ENCODE peak calls at places on chromosome 1, in six cellular contexts. K is IMR-90, T is A549, E is K562, C is HepG2, B is GM12878. Z is an unnamed sample.
A peak's percentile ranks its signal among the peaks of the same experiment; 100 is the strongest.

GRCh38 chr1:194466706-194467105 is 1280.3 kb upstream of the B3GALT2 start:
- DNase-seq in C (no peak), B (no peak), T (no peak), E (no peak), K (no peak), Z (peak; percentile 11)

GRCh38 chr1:186566140-186566850 is 105.4 kb upstream of the PDC start:
- DNase-seq in K (peak; percentile 62), E (no peak), T (peak; percentile 14), C (no peak), B (no peak), Z (no peak)

GRCh38 chr1:70864302-70864701 is 183.3 kb downstream of the PTGER3 start:
- DNase-seq in T (no peak), C (no peak), K (peak; percentile 4), B (no peak), E (no peak), Z (no peak)

GRCh38 chr1:173478099-173478555 is 992 bp downstream of the PRDX6 start:
- DNase-seq in T (peak; percentile 58), B (no peak), C (peak; percentile 24), K (peak; percentile 82), E (peak; percentile 60), Z (peak; percentile 48)

GRCh38 chr1:229270547-229271447 is at the start of gene RAB4A:
- DNase-seq in B (peak; percentile 43), K (peak; percentile 81), C (peak; percentile 85), T (peak; percentile 70), E (peak; percentile 99), Z (peak; percentile 99)

GRCh38 chr1:200971955-200972711 is 51.4 kb downstream of the KIF21B start:
- DNase-seq in E (peak; percentile 88), T (peak; percentile 76), B (no peak), C (peak; percentile 30), K (peak; percentile 38), Z (peak; percentile 89)

GRCh38 chr1:98344726-98345125 is 316.8 kb upstream of the SNX7 start:
- DNase-seq in B (no peak), K (no peak), T (no peak), E (no peak), C (no peak), Z (no peak)

GRCh38 chr1:10738125-10738746 is 58.2 kb downstream of the CASZ1 start:
- DNase-seq in C (no peak), B (no peak), E (no peak), T (no peak), K (no peak), Z (no peak)

GRCh38 chr1:24714859-24715520 is 30.3 kb upstream of the CLIC4 start:
- DNase-seq in T (no peak), C (peak; percentile 49), B (no peak), E (no peak), K (peak; percentile 47), Z (no peak)

GRCh38 chr1:160541622-160542302 is 18.7 kb upstream of the SLAMF6 start:
- DNase-seq in T (peak; percentile 33), C (no peak), B (no peak), E (no peak), K (no peak), Z (no peak)

GRCh38 chr1:228036701-228037231 is 30.0 kb downstream of the WNT3A start:
- DNase-seq in T (no peak), B (no peak), K (no peak), C (no peak), E (no peak), Z (peak; percentile 5)

DNA sequence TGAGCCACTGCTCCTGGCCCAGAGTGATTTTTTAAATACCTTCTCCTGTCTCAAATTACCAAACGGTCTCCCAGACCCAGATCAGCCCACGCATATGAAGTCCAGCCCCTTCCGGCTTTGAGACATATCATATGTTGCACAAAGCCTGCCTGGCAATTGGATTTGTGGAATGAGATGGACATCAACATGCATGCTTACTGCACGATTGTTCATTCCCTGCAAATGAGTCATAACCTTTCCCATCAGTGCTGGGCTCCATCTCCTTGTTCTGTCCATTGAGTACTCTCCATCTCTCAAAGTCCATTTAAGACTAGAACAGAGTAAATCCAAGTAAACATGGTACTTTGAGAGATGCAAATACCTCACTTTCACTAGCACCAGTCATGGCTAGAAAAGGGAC is 612.2 kb upstream of the USP24 start:
- DNase-seq in B (no peak), E (no peak), K (peak; percentile 99), T (no peak), C (peak; percentile 9), Z (no peak)
- TF ChIP-seq BHLHE40 in B (no peak), E (no peak), K (peak; percentile 86), T (no peak), C (no peak), Z (no peak)

GRCh38 chr1:99945174-99945573 is 24.6 kb upstream of the SLC35A3 start:
- DNase-seq in T (no peak), B (no peak), E (no peak), C (no peak), K (no peak), Z (no peak)

GRCh38 chr1:99942723-99943122 is 27.1 kb upstream of the SLC35A3 start:
- DNase-seq in T (no peak), K (no peak), B (no peak), E (no peak), C (no peak), Z (no peak)

GRCh38 chr1:99943238-99943794 is 26.5 kb upstream of the SLC35A3 start:
- DNase-seq in K (peak; percentile 38), T (no peak), C (peak; percentile 12), E (peak; percentile 27), B (no peak), Z (no peak)
- TF ChIP-seq BHLHE40 in K (no peak), T (no peak), C (no peak), E (no peak), B (no peak), Z (no peak)

GRCh38 chr1:35882586-35882944 is 444 bp upstream of the AGO1 start:
- DNase-seq in T (no peak), B (no peak), E (peak; percentile 70), K (no peak), C (no peak), Z (no peak)

GRCh38 chr1:35884934-35885333 is 1.9 kb downstream of the AGO1 start:
- DNase-seq in T (no peak), K (no peak), E (no peak), C (no peak), B (no peak), Z (no peak)

GRCh38 chr1:35882945-35883680 is at the start of gene AGO1:
- DNase-seq in B (peak; percentile 63), T (peak; percentile 90), E (peak; percentile 99), C (peak; percentile 86), K (peak; percentile 89), Z (peak; percentile 100)

GRCh38 chr1:35881850-35882273 is 1.1 kb upstream of the AGO1 start:
- DNase-seq in E (peak; percentile 65), K (peak; percentile 7), B (no peak), T (no peak), C (no peak), Z (no peak)

DNA sequence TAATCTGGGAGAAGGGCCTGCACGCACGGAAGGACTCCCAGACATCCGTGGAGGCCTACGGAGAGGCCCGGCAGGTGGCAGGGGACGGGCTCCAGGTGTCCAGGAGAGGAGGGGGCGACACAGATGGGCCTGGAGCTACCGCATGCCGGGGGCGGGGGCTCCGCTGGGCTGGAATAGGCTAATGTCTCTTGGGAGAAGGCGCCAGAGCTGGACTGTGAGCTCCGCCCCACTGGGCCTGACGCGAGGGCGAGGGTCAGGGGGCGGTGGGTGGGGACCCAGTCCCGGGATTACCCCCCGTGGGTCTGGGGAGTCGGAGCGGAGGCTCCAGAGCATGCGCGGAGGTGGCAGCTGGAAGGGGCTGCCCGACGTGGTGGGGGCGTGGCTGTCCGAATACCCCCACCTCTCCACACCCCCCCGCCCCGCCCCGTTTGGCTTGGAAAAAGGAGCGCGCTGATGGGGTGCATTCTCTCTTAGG is 709 bp downstream of the AGO1 start:
- DNase-seq in E (peak; percentile 87), T (peak; percentile 36), C (peak; percentile 23), B (no peak), K (peak; percentile 16), Z (peak; percentile 66)
- TF ChIP-seq BHLHE40 in E (no peak), T (no peak), C (no peak), B (no peak), K (no peak), Z (no peak)

GRCh38 chr1:183600136-183600535 is 9.9 kb upstream of the NCF2 start:
- DNase-seq in K (peak; percentile 92), T (no peak), E (no peak), B (no peak), C (no peak), Z (no peak)
- TF ChIP-seq BHLHE40 in K (no peak), T (no peak), E (no peak), B (no peak), C (no peak), Z (no peak)

DNA sequence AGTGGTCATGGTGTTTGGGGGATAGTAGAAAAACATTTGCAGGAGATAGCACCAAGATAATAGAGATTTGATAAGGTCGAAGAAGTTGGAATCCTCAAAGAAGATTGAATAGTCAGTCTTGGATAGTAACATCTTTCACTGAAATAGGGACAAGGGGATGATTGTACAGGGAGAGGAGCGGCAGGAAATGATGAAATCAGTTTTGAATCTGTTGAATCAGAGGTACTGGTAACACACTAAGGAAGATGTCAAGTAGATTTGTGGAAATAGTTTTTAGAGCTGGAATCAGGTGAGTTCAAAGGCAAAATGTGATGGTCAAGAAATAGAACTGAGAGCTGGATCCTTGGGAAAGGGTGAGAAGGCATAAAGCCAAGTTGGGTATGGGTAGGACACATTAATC is 26.5 kb downstream of the CAP1 start:
- DNase-seq in E (no peak), K (peak; percentile 47), B (no peak), T (no peak), C (no peak), Z (no peak)
- TF ChIP-seq BHLHE40 in E (no peak), K (no peak), B (no peak), T (no peak), C (no peak), Z (no peak)

DNA sequence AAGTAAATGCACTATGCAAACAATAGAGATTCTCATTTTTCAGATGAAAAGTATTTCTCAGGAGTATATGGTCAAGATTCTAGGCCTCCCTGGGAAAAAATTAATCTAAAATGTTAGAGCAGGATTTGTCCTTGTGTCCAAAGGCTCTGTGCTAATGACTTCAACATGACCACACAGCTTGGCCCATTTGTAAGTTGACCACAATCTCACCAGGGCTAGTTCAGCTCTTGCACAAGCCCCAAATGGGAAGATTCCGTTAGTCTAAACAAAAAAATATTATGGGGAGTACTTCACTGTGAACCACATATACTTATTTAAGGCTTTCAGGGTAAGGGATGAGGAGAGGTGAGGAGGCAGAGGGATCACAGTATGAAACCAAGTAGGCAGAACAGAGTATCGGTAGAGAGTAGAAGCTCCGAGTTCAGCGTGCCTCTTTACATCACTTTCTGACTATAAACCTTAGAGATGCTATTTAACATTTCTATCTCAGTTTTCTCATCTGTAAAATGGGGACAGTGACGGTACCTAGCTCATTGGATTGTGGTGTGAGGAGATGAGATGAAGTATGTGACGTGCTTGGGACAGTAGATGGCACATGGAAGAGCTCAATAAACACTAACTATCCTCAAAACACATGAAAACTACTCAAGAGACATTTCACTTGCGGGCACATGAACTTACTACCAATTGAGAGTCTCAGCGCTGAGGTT is 37.8 kb upstream of the CTTNBP2NL start:
- DNase-seq in B (no peak), K (peak; percentile 8), C (no peak), E (no peak), T (no peak), Z (no peak)
- TF ChIP-seq BHLHE40 in B (no peak), K (no peak), C (no peak), E (no peak), T (no peak), Z (no peak)

GRCh38 chr1:64578270-64578973 is 108.5 kb downstream of the CACHD1 start:
- DNase-seq in E (no peak), C (no peak), B (no peak), T (no peak), K (no peak), Z (no peak)
- TF ChIP-seq BHLHE40 in E (no peak), C (no peak), B (no peak), T (no peak), K (no peak), Z (no peak)

Z was measured in HEK293T.